ENCODE peak calls at places on chromosomes 13 and 19, in eight cellular contexts. Y is small intestine; P is fibroblast of pulmonary artery; K is retinal pigment epithelial cell; F is skeletal muscle cell; V is stomach; D is effector memory CD4-positive, alpha-beta T cell; N is choroid plexus epithelial cell. G is an unnamed sample.

GRCh38 chr19:51365211-51366049 is 758 bp downstream of the ETFB start:
- DNase-seq in F (no peak), N (peak), K (no peak), P (peak), V (peak), Y (peak), D (no peak), G (peak)

GRCh38 chr19:54275951-54276350 is 5.0 kb downstream of the LILRB2 start:
- DNase-seq in P (no peak), D (no peak), N (no peak), K (no peak), V (no peak), Y (no peak), F (no peak), G (no peak)

GRCh38 chr19:1131718-1132552 is 28.1 kb downstream of the GPX4 start:
- DNase-seq in D (peak), N (peak), Y (peak), P (peak), F (peak), K (peak), V (peak), G (peak)

GRCh38 chr13:114146629-114147028 is 14.2 kb upstream of the RASA3 start:
- DNase-seq in Y (no peak), D (no peak), V (no peak), K (no peak), P (no peak), F (no peak), N (peak), G (no peak)

GRCh38 chr13:50410921-50411712 is 395.9 kb downstream of the KCNRG start:
- DNase-seq in N (peak), F (peak), Y (no peak), K (peak), P (peak), V (no peak), D (no peak), G (no peak)

GRCh38 chr19:29303707-29304090 is 90.7 kb upstream of the UQCRFS1 start:
- DNase-seq in P (no peak), N (no peak), Y (no peak), V (no peak), K (no peak), D (no peak), F (no peak), G (no peak)

GRCh38 chr13:31200636-31200970 is 828 bp downstream of the B3GLCT start:
- DNase-seq in Y (peak), K (no peak), P (no peak), V (peak), N (no peak), F (no peak), D (peak), G (peak)

GRCh38 chr13:39210961-39211534 is 172.8 kb downstream of the NHLRC3 start:
- DNase-seq in D (no peak), P (no peak), F (no peak), K (no peak), N (no peak), Y (no peak), V (no peak), G (no peak)

GRCh38 chr13:94658926-94659649 is 53.3 kb downstream of the SOX21 start:
- DNase-seq in K (no peak), N (peak), F (no peak), D (no peak), Y (no peak), P (no peak), V (no peak), G (no peak)

GRCh38 chr13:112965573-112966115 is 3.4 kb upstream of the MCF2L start:
- DNase-seq in N (no peak), F (no peak), D (no peak), Y (no peak), V (no peak), P (no peak), K (no peak), G (no peak)

GRCh38 chr13:93146584-93147292 is 79.9 kb upstream of the GPC6 start:
- DNase-seq in F (peak), K (peak), P (peak), Y (no peak), D (no peak), V (no peak), N (peak), G (no peak)

GRCh38 chr19:19858751-19859150 is 6.9 kb upstream of the ZNF253 start:
- DNase-seq in P (no peak), K (no peak), Y (no peak), N (no peak), D (no peak), F (no peak), V (no peak), G (no peak)

GRCh38 chr19:19866599-19867248 is 1.0 kb downstream of the ZNF253 start:
- DNase-seq in Y (peak), N (peak), D (peak), V (no peak), K (no peak), F (no peak), P (peak), G (peak)

GRCh38 chr19:19865750-19866598 is at the start of gene ZNF253:
- DNase-seq in F (peak), V (peak), D (peak), P (peak), K (peak), N (peak), Y (peak), G (peak)

DNA sequence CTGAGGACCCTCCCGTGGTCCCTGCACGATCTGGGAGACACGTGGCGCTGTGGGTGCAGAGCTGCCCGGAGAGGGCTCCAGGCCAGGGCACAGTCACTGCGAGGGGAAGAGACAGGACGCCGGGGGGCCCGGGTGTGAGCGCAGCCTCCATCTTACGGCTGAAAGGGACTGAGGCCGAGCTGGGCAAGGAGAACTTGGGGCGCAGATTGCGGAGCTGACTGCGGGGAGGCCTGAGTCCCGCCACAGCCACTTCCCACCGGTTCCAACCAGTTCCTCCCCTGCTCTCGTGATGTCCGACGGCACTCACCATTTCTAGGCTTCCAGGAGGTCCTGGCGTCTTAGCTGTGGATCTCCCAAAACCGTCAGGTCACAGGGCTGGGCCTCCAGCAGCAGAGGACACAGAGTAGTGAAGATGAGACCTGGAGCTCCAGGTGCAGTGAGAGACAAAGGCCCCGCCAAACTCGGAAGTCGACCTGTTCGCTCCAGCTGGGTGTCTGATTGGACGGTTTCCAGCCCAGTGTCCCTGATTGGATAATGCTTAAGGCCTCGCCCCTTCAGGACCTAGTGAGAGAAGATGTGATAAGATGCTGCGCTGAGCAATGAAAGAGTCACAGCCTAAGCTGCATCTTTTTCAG is 4.8 kb upstream of the ZNF253 start:
- DNase-seq in P (no peak), N (peak), D (peak), F (no peak), Y (no peak), K (no peak), V (no peak), G (no peak)
- H3K4me3 ChIP-seq in P (no peak), N (peak), D (peak), F (no peak), Y (no peak), K (peak), V (peak), G (no peak)

DNA sequence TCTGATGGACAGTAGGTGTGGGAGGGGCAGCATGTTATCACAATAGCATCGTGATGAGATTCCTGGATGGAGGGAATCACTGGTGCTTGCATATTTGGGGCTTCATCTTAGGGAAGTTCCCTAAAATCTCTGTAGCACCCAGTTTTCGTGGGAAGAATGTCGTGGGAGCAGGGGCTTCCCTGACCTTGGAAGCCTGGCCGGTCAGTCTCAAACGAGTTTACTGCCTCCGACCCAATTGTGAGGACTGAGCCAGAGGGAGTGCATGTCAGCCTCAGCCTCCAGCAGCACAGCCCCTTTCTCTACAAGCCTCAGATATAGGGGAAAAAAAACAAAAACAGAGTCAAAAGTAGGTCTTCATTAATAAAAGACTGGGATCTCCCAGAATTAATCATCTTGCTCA is 32.2 kb downstream of the COL4A2 start:
- DNase-seq in N (no peak), Y (no peak), D (no peak), K (no peak), P (no peak), F (no peak), V (no peak), G (no peak)
- H3K4me3 ChIP-seq in N (no peak), Y (no peak), D (no peak), K (no peak), P (no peak), F (no peak), V (no peak), G (no peak)

GRCh38 chr13:79998386-79998785 is 342.5 kb downstream of the SPRY2 start:
- DNase-seq in P (no peak), Y (no peak), K (no peak), N (no peak), V (no peak), F (no peak), D (no peak), G (no peak)
- H3K4me3 ChIP-seq in P (no peak), Y (no peak), K (no peak), N (no peak), V (no peak), F (no peak), D (no peak), G (no peak)

GRCh38 chr19:2359992-2360875 is at the start of gene TMPRSS9:
- DNase-seq in D (no peak), Y (no peak), P (no peak), V (no peak), F (no peak), K (no peak), N (no peak), G (no peak)
- H3K4me3 ChIP-seq in D (no peak), Y (no peak), P (no peak), V (no peak), F (no peak), K (no peak), N (no peak), G (no peak)

GRCh38 chr13:23575632-23576031 is 5.4 kb downstream of the TNFRSF19 start:
- DNase-seq in F (no peak), V (no peak), K (no peak), N (no peak), D (no peak), P (no peak), Y (no peak), G (no peak)
- H3K4me3 ChIP-seq in F (no peak), V (no peak), K (no peak), N (no peak), D (no peak), P (no peak), Y (no peak), G (no peak)

GRCh38 chr19:10726268-10726667 is 8.4 kb downstream of the DNM2 start:
- DNase-seq in Y (peak), F (no peak), P (no peak), N (no peak), V (peak), K (no peak), D (no peak), G (no peak)
- H3K4me3 ChIP-seq in Y (no peak), F (no peak), P (no peak), N (no peak), V (peak), K (no peak), D (no peak), G (no peak)

GRCh38 chr13:90652036-90652435 is 695.5 kb upstream of the MIR17HG start:
- DNase-seq in P (no peak), Y (no peak), K (no peak), N (no peak), D (no peak), V (no peak), F (no peak), G (no peak)
- H3K4me3 ChIP-seq in P (no peak), Y (no peak), K (no peak), N (no peak), D (no peak), V (no peak), F (no peak), G (no peak)

GRCh38 chr19:17830567-17831418 is 9.5 kb upstream of the INSL3 start:
- DNase-seq in N (peak), V (peak), Y (peak), F (peak), K (peak), P (peak), D (peak), G (peak)

GRCh38 chr19:17832443-17833208 is 11.3 kb upstream of the INSL3 start:
- DNase-seq in F (no peak), D (no peak), P (no peak), K (no peak), V (no peak), Y (no peak), N (no peak), G (no peak)

GRCh38 chr19:17831419-17831888 is 10.1 kb upstream of the INSL3 start:
- DNase-seq in K (no peak), V (no peak), D (no peak), P (no peak), F (no peak), Y (no peak), N (no peak), G (no peak)

GRCh38 chr19:17826508-17827056 is 5.3 kb upstream of the INSL3 start:
- DNase-seq in D (no peak), N (no peak), K (no peak), Y (no peak), P (no peak), F (no peak), V (no peak), G (no peak)

DNA sequence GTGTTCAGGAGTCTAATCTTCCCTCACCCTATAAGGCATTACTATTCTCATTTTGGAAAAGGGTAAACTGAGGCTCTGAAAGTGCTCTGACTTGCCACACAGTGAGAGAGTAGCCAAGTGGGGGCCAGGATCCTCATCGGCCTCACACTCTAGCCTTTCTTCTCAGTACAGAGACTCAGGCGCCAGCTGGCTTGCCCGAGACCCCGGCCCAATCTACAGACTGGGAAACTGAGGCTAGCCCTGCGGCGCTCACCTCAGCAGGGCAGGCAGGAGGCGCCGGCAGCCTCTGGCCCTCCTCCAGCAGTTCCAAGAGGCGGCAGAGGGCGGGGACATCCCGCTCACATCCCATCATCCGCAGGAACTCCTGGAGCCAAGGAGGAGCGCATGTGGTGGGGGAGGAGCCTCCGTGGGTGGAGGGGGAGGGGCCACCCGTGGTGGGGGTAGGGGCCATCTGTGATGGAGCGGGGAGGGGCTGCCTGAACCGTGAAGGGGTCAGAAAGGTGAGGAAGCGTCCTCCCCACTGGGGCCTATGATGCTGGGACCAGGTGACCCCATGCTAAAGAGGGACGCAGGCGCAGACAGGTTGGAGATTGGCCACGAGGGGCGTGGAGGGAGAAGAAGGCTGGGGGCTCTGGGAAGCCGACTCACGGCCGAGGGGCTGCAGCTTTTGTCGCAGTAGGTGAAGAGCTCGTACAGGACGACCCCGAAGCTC is 8.7 kb upstream of the INSL3 start:
- DNase-seq in Y (peak), N (peak), D (no peak), F (no peak), V (no peak), P (peak), K (no peak), G (peak)
- H3K4me3 ChIP-seq in Y (no peak), N (peak), D (no peak), F (peak), V (peak), P (peak), K (peak), G (no peak)

GRCh38 chr19:17429661-17430101 is 9.8 kb downstream of the MVB12A start:
- DNase-seq in D (no peak), N (no peak), V (no peak), P (no peak), K (no peak), Y (no peak), F (no peak), G (no peak)

GRCh38 chr19:17421942-17422341 is 2.1 kb downstream of the MVB12A start:
- DNase-seq in D (no peak), N (no peak), K (no peak), P (no peak), F (no peak), Y (no peak), V (no peak), G (no peak)

GRCh38 chr19:17420267-17420924 is 549 bp downstream of the MVB12A start:
- DNase-seq in Y (peak), F (no peak), P (no peak), D (no peak), K (no peak), N (peak), V (peak), G (peak)

GRCh38 chr19:17423429-17424208 is 3.8 kb downstream of the MVB12A start:
- DNase-seq in K (no peak), V (no peak), P (no peak), D (no peak), Y (no peak), N (no peak), F (no peak), G (no peak)

GRCh38 chr19:17424743-17425365 is 5.0 kb downstream of the MVB12A start:
- DNase-seq in Y (no peak), N (peak), F (no peak), V (no peak), P (peak), D (no peak), K (no peak), G (no peak)
- H3K4me3 ChIP-seq in Y (no peak), N (no peak), F (no peak), V (no peak), P (no peak), D (no peak), K (no peak), G (no peak)

GRCh38 chr13:51814825-51815650 is 11.1 kb upstream of the DHRS12 start:
- DNase-seq in Y (peak), V (peak), P (peak), K (no peak), N (peak), F (no peak), D (peak), G (peak)
- H3K4me3 ChIP-seq in Y (no peak), V (peak), P (peak), K (peak), N (peak), F (peak), D (peak), G (no peak)